ENCODE peak calls at places on chromosomes 11 and 22, in six cellular contexts. R is Calu3, N is nephron progenitor cell, Y is IMR-90, C is choroid plexus epithelial cell, Q is hippocampal formation. M is an unnamed sample.

GRCh38 chr11:39990413-39990812 is 1469.0 kb downstream of the LRRC4C start:
- DNase-seq in Y (no peak), Q (no peak), N (no peak), C (no peak), R (no peak), M (no peak)

GRCh38 chr11:93487032-93487483 is 56.1 kb downstream of the SMCO4 start:
- DNase-seq in C (peak), Q (no peak), N (no peak), Y (no peak), R (no peak), M (no peak)

GRCh38 chr11:37115963-37116362 is 517.9 kb upstream of the RAG2 start:
- DNase-seq in Y (no peak), N (no peak), C (no peak), Q (no peak), R (no peak), M (no peak)

GRCh38 chr11:12358302-12359188 is 18.8 kb upstream of the PARVA start:
- DNase-seq in Y (no peak), N (no peak), Q (no peak), C (no peak), R (no peak), M (no peak)

GRCh38 chr22:45435544-45436139 is 22.1 kb downstream of the RIBC2 start:
- DNase-seq in C (peak), R (peak), Q (peak), Y (peak), N (peak), M (peak)

GRCh38 chr11:2202900-2203439 is 31.4 kb upstream of the TH start:
- DNase-seq in N (no peak), R (no peak), Q (no peak), Y (no peak), C (no peak), M (no peak)

GRCh38 chr11:15665368-15665871 is 550.7 kb downstream of the INSC start:
- DNase-seq in Q (no peak), N (no peak), C (peak), Y (peak), R (no peak), M (no peak)

GRCh38 chr11:122653911-122654310 is 1.6 kb upstream of the UBASH3B start:
- DNase-seq in Q (no peak), Y (peak), C (peak), N (no peak), R (no peak), M (no peak)

GRCh38 chr22:37862570-37863325 is 13.5 kb downstream of the EIF3L start:
- DNase-seq in C (no peak), N (no peak), R (no peak), Q (no peak), Y (peak), M (no peak)

GRCh38 chr22:49023879-49024774 is 803.5 kb downstream of the BRD1 start:
- DNase-seq in Y (no peak), C (no peak), R (no peak), N (no peak), Q (no peak), M (no peak)

GRCh38 chr11:130629039-130629438 is 180.6 kb downstream of the ADAMTS15 start:
- DNase-seq in Y (no peak), Q (no peak), R (no peak), C (peak), N (no peak), M (no peak)

GRCh38 chr11:40170076-40170475 is 1289.4 kb downstream of the LRRC4C start:
- DNase-seq in N (no peak), Y (no peak), R (no peak), C (no peak), Q (no peak), M (no peak)

GRCh38 chr11:134360050-134360835 is 28.5 kb downstream of the GLB1L2 start:
- DNase-seq in R (peak), N (peak), Y (peak), C (peak), Q (peak), M (peak)

GRCh38 chr11:76590631-76590950 is 80.0 kb downstream of the LRRC32 start:
- DNase-seq in R (no peak), Q (no peak), N (no peak), Y (no peak), C (no peak), M (no peak)